ENCODE peak calls at places on chromosome 22, in four cellular contexts. O, E, J and T are unnamed samples.

GRCh38 chr22:47043835-47044721 is 281.6 kb downstream of the TBC1D22A start:
- DNase-seq in O (peak), E (peak), J (no peak), T (no peak)

GRCh38 chr22:27754247-27754887 is 47.2 kb downstream of the MN1 start:
- DNase-seq in J (peak), O (no peak), E (peak), T (peak)

GRCh38 chr22:20761536-20761935 is 12.4 kb upstream of the SERPIND1 start:
- DNase-seq in J (no peak), O (no peak), E (no peak), T (no peak)

GRCh38 chr22:48779661-48780596 is 1047.7 kb downstream of the BRD1 start:
- DNase-seq in E (no peak), O (no peak), J (no peak), T (no peak)

GRCh38 chr22:47238886-47239860 is 476.7 kb downstream of the TBC1D22A start:
- DNase-seq in J (no peak), O (no peak), E (no peak), T (no peak)

GRCh38 chr22:40443675-40444482 is 73.5 kb downstream of the SGSM3 start:
- DNase-seq in O (no peak), J (no peak), E (no peak), T (no peak)

GRCh38 chr22:49760630-49761571 is 66.8 kb downstream of the BRD1 start:
- DNase-seq in O (peak), J (no peak), E (no peak), T (no peak)

GRCh38 chr22:43213066-43213465 is 26.1 kb upstream of the TTLL12 start:
- DNase-seq in E (no peak), J (no peak), O (peak), T (no peak)

GRCh38 chr22:50326959-50327710 is at the start of gene DENND6B:
- DNase-seq in E (peak), O (peak), J (peak), T (peak)

GRCh38 chr22:17912942-17913704 is 111.2 kb downstream of the MICAL3 start:
- DNase-seq in J (no peak), O (no peak), E (no peak), T (no peak)

GRCh38 chr22:41848468-41848867 is 15.6 kb downstream of the SREBF2 start:
- DNase-seq in J (no peak), E (no peak), O (peak), T (no peak)

GRCh38 chr22:47474895-47475294 is 712.4 kb downstream of the TBC1D22A start:
- DNase-seq in E (no peak), J (no peak), O (no peak), T (no peak)

GRCh38 chr22:49726022-49726681 is 101.5 kb downstream of the BRD1 start:
- DNase-seq in O (no peak), J (no peak), E (no peak), T (no peak)

GRCh38 chr22:50244420-50245213 is at the start of gene TUBGCP6:
- DNase-seq in E (peak), J (peak), O (peak), T (peak)

GRCh38 chr22:24474221-24474620 is 20.9 kb upstream of the UPB1 start:
- DNase-seq in J (peak), O (no peak), E (no peak), T (no peak)

GRCh38 chr22:30301995-30302809 is 12.9 kb upstream of the CASTOR1 start:
- DNase-seq in E (no peak), O (peak), J (peak), T (no peak)

GRCh38 chr22:27101288-27101687 is 443.9 kb downstream of the MIAT start:
- DNase-seq in J (no peak), O (no peak), E (no peak), T (no peak)

GRCh38 chr22:30198152-30198845 is 48.3 kb downstream of the LIF start:
- DNase-seq in E (no peak), O (no peak), J (no peak), T (no peak)

GRCh38 chr22:17981497-17981896 is 42.9 kb downstream of the MICAL3 start:
- DNase-seq in J (no peak), E (no peak), O (no peak), T (no peak)

GRCh38 chr22:49627217-49628181 is 200.2 kb downstream of the BRD1 start:
- DNase-seq in O (peak), J (no peak), E (no peak), T (no peak)

GRCh38 chr22:23109079-23109347 is 32.8 kb downstream of the RSPH14 start:
- DNase-seq in J (no peak), O (no peak), E (no peak), T (no peak)

GRCh38 chr22:33188316-33188715 is 130.1 kb upstream of the SYN3 start:
- DNase-seq in E (no peak), J (no peak), O (no peak), T (no peak)

GRCh38 chr22:30909306-30909705 is 59.3 kb downstream of the MORC2 start:
- DNase-seq in J (no peak), E (no peak), O (no peak), T (no peak)

GRCh38 chr22:24049978-24050377 is 38.9 kb downstream of the CABIN1 start:
- DNase-seq in J (no peak), O (no peak), E (no peak), T (no peak)